ENCODE peak calls at places on chromosomes 1 and 21, in seven cellular contexts. E is heart right ventricle, O is IMR-90, S is adrenal gland, A is left ventricle myocardium inferior, Q is breast epithelium, B is lower lobe of right lung. K is an unnamed sample.
A peak's percentile ranks its signal among the peaks of the same experiment; 100 is the strongest.

GRCh38 chr1:31416101-31416736 is 3.2 kb downstream of the SERINC2 start:
- DNase-seq in E (no peak), O (no peak), S (no peak), A (no peak), Q (peak; percentile 77), B (no peak), K (peak; percentile 86)

GRCh38 chr1:88737338-88737927 is 53.4 kb downstream of the PKN2 start:
- DNase-seq in E (no peak), O (no peak), S (no peak), A (no peak), Q (no peak), B (no peak), K (no peak)

GRCh38 chr1:90729484-90730246 is 12.6 kb upstream of the BARHL2 start:
- DNase-seq in E (no peak), O (no peak), S (no peak), A (no peak), Q (no peak), B (no peak), K (no peak)

GRCh38 chr1:10599194-10599861 is 124.6 kb downstream of the PEX14 start:
- DNase-seq in E (no peak), O (peak; percentile 90), S (no peak), A (no peak), Q (no peak), B (no peak), K (no peak)

GRCh38 chr1:9671377-9672140 is 20.0 kb downstream of the PIK3CD start:
- DNase-seq in E (no peak), O (peak; percentile 84), S (no peak), A (no peak), Q (no peak), B (peak; percentile 58), K (no peak)

GRCh38 chr1:40059292-40059959 is 18.9 kb downstream of the CAP1 start:
- DNase-seq in E (no peak), O (peak; percentile 70), S (no peak), A (no peak), Q (no peak), B (no peak), K (no peak)

GRCh38 chr1:150807257-150807637 is 813 bp downstream of the CTSK start:
- DNase-seq in E (no peak), O (no peak), S (no peak), A (no peak), Q (no peak), B (no peak), K (no peak)

GRCh38 chr1:77929806-77930205 is 41.4 kb downstream of the NEXN start:
- DNase-seq in E (no peak), O (peak; percentile 36), S (no peak), A (no peak), Q (no peak), B (no peak), K (no peak)

GRCh38 chr1:180156631-180157091 is 2.0 kb downstream of the QSOX1 start:
- DNase-seq in E (no peak), O (peak; percentile 78), S (no peak), A (no peak), Q (no peak), B (no peak), K (no peak)

GRCh38 chr21:37319551-37319950 is 47.0 kb upstream of the DYRK1A start:
- DNase-seq in E (no peak), O (no peak), S (no peak), A (no peak), Q (no peak), B (no peak), K (no peak)

GRCh38 chr1:39977202-39977601 is 22.3 kb downstream of the MFSD2A start:
- DNase-seq in E (no peak), O (peak; percentile 4), S (no peak), A (no peak), Q (no peak), B (no peak), K (no peak)

GRCh38 chr1:94329276-94329675 is 88.9 kb upstream of the ABCD3 start:
- DNase-seq in E (no peak), O (peak; percentile 40), S (no peak), A (no peak), Q (no peak), B (no peak), K (no peak)

GRCh38 chr1:115230281-115230680 is 107.8 kb downstream of the NGF start:
- DNase-seq in E (no peak), O (no peak), S (no peak), A (no peak), Q (no peak), B (no peak), K (no peak)

GRCh38 chr1:203663294-203663693 is 36.7 kb downstream of the ATP2B4 start:
- DNase-seq in E (no peak), O (peak; percentile 98), S (no peak), A (no peak), Q (no peak), B (no peak), K (peak; percentile 73)

GRCh38 chr1:53510215-53510614 is 51.0 kb downstream of the DMRTB1 start:
- DNase-seq in E (no peak), O (no peak), S (no peak), A (no peak), Q (no peak), B (no peak), K (no peak)

GRCh38 chr1:1204998-1205768 is 1.2 kb downstream of the TNFRSF18 start:
- DNase-seq in E (no peak), O (no peak), S (no peak), A (peak; percentile 7), Q (no peak), B (peak; percentile 34), K (no peak)

DNA sequence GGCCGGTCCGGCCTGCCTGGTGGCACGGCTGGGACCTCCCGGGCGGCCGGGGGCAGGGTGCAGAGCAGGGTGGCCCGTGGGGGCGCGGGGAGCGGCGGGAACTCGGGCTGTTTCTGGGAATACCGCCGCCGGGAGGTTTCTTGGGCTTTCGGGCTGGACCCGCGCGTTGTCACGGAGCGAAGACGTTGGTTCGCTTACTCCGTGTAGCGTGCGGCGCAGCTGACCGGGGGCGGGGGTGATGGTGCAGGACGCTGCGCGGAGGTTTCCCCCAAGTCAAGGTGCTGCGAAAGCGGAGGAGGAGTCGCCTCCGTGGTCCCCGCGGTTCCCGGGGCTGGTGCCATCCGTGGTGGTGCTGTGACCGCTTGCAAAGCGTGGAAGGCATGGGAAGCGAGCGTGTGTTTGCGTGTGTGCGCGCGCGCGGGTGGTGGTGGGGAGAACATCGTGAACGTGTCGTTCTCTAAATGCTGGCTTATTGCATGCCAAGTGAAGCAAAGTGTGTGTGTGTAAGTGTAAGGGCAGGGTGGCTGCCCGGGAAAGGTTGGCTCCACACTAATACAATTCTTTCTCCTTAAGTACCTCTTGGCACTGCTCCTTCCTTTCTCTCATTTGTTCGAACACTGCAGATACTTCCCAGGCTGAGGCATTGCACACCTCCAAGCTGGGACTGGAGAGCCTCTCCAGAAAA is 1.1 kb downstream of the RYR2 start:
- DNase-seq in E (peak; percentile 37), O (no peak), S (no peak), A (peak; percentile 52), Q (no peak), B (no peak), K (no peak)
- H3K4me3 ChIP-seq in E (peak overlapping the region; percentile 62), O (no peak overlapping the region), S (no peak overlapping the region), A (peak overlapping the region; percentile 77), Q (peak overlapping the region; percentile 40), B (peak overlapping the region; percentile 57), K (no peak overlapping the region)

DNA sequence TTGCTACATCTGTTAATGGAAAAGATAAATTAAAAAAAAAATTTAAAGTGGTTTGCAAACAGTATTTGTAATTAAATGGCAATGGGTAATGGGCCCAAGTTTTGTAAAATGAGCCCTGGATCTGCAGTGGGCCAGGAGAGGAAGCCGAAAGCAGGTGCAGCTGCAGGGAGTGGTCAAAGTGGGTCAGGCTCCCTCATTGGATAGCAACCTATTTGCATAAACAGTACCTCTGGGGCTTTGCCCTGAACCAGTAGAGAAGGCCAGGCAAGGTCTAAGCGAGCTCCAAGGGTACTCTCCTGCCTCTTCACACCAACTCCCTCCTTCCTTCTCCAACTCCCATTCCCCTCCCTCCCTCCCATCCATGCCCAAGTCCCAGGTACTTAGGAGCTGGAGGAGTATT is 138.9 kb downstream of the HMGB4 start:
- DNase-seq in E (no peak), O (no peak), S (no peak), A (no peak), Q (no peak), B (no peak), K (no peak)
- H3K4me3 ChIP-seq in E (no peak overlapping the region), O (no peak overlapping the region), S (no peak overlapping the region), A (no peak overlapping the region), Q (no peak overlapping the region), B (no peak overlapping the region), K (no peak overlapping the region)

GRCh38 chr1:42742617-42743301 is 2.7 kb upstream of the CLDN19 start:
- DNase-seq in E (no peak), O (no peak), S (no peak), A (no peak), Q (no peak), B (no peak), K (no peak)
- H3K4me3 ChIP-seq in E (no peak overlapping the region), O (no peak overlapping the region), S (no peak overlapping the region), A (no peak overlapping the region), Q (no peak overlapping the region), B (no peak overlapping the region), K (no peak overlapping the region)

DNA sequence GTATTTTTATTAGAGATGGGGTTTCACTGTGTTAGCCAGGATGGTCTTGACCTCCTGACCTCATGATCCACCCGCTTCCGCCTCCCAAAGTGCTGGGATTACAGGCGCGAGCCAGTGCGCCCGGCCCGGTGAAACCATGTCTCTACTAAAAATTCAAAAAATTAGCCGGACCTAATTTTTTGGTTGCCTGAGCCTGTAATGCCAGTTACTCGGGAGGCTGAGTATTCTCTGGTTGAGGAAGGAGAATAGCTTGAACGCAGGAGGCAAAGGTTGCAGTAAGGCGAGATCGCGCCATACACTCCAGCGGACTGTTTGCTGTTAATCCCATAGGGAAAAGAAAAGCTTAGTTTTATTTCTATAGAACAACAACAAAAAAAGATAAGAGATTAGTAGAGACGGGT is 29.9 kb upstream of the HJV start:
- DNase-seq in E (no peak), O (no peak), S (no peak), A (no peak), Q (no peak), B (no peak), K (no peak)
- H3K4me3 ChIP-seq in E (peak overlapping the region; percentile 44), O (peak overlapping the region; percentile 45), S (no peak overlapping the region), A (peak overlapping the region; percentile 64), Q (peak overlapping the region; percentile 40), B (peak overlapping the region; percentile 44), K (peak overlapping the region; percentile 9)